ENCODE peak calls at places on chromosomes 13 and 19, in four cellular contexts. G is astrocyte, K is fibroblast of lung, E is dorsolateral prefrontal cortex. N is an unnamed sample.
A peak's percentile ranks its signal among the peaks of the same experiment; 100 is the strongest.

GRCh38 chr19:42129399-42130253 is 2.6 kb downstream of the POU2F2 start:
- DNase-seq in G (no peak), K (peak; percentile 45), E (peak; percentile 22), N (peak; percentile 17)

GRCh38 chr13:70814684-70815083 is 706.4 kb upstream of the KLHL1 start:
- DNase-seq in G (no peak), K (no peak), E (no peak), N (no peak)

GRCh38 chr13:80751854-80752253 is 410.9 kb upstream of the SPRY2 start:
- DNase-seq in G (no peak), K (no peak), E (no peak), N (no peak)

GRCh38 chr13:114130708-114131580 is 1.5 kb downstream of the RASA3 start:
- DNase-seq in G (peak; percentile 92), K (peak; percentile 94), E (peak; percentile 46), N (peak; percentile 39)

GRCh38 chr13:21118180-21118579 is 56.8 kb upstream of the LATS2 start:
- DNase-seq in G (no peak), K (no peak), E (no peak), N (no peak)

GRCh38 chr13:40985596-40986327 is 33.4 kb downstream of the ELF1 start:
- DNase-seq in G (no peak), K (no peak), E (no peak), N (peak; percentile 7)

GRCh38 chr13:41196620-41197019 is 2.3 kb upstream of the KBTBD7 start:
- DNase-seq in G (no peak), K (no peak), E (no peak), N (no peak)

GRCh38 chr13:113876341-113877148 is 12.7 kb upstream of the GAS6 start:
- DNase-seq in G (no peak), K (no peak), E (no peak), N (no peak)

GRCh38 chr19:49340865-49341718 is 5.9 kb downstream of the CD37 start:
- DNase-seq in G (no peak), K (no peak), E (no peak), N (no peak)

GRCh38 chr19:8900421-8900820 is 68.2 kb downstream of the MBD3L1 start:
- DNase-seq in G (no peak), K (no peak), E (no peak), N (no peak)

GRCh38 chr19:36093687-36094086 is 17.3 kb upstream of the OVOL3 start:
- DNase-seq in G (no peak), K (peak; percentile 15), E (peak; percentile 70), N (peak; percentile 21)

GRCh38 chr19:41999071-41999877 is 5.2 kb upstream of the ATP1A3 start:
- DNase-seq in G (no peak), K (no peak), E (no peak), N (no peak)

GRCh38 chr19:51259348-51260245 is 8.7 kb downstream of the SIGLECL1 start:
- DNase-seq in G (no peak), K (no peak), E (peak; percentile 58), N (peak; percentile 6)

GRCh38 chr13:89465366-89465765 is 1794.2 kb downstream of the SLITRK5 start:
- DNase-seq in G (peak; percentile 72), K (peak; percentile 76), E (no peak), N (no peak)

GRCh38 chr19:13241321-13242104 is 91.3 kb downstream of the IER2 start:
- DNase-seq in G (no peak), K (no peak), E (no peak), N (no peak)

GRCh38 chr13:102721800-102722231 is 27.0 kb upstream of the METTL21C start:
- DNase-seq in G (peak; percentile 13), K (peak; percentile 8), E (peak; percentile 87), N (peak; percentile 59)

GRCh38 chr13:114116734-114117133 is 15.7 kb downstream of the RASA3 start:
- DNase-seq in G (no peak), K (no peak), E (no peak), N (no peak)

GRCh38 chr19:14767466-14767971 is 10.8 kb downstream of the ADGRE2 start:
- DNase-seq in G (no peak), K (no peak), E (no peak), N (no peak)

GRCh38 chr19:46599716-46600392 is 1.3 kb upstream of the CALM3 start:
- DNase-seq in G (no peak), K (no peak), E (no peak), N (no peak)
- H3K27ac ChIP-seq in G (peak overlapping the region; percentile 100), K (peak overlapping the region; percentile 100), E (peak overlapping the region; percentile 96), N (peak overlapping the region; percentile 100)

GRCh38 chr19:40241809-40242384 is 15.4 kb upstream of the CCNP start:
- DNase-seq in G (peak; percentile 70), K (peak; percentile 77), E (peak; percentile 88), N (peak; percentile 86)
- H3K27ac ChIP-seq in G (no peak overlapping the region), K (peak overlapping the region; percentile 47), E (peak overlapping the region; percentile 92), N (peak overlapping the region; percentile 76)

DNA sequence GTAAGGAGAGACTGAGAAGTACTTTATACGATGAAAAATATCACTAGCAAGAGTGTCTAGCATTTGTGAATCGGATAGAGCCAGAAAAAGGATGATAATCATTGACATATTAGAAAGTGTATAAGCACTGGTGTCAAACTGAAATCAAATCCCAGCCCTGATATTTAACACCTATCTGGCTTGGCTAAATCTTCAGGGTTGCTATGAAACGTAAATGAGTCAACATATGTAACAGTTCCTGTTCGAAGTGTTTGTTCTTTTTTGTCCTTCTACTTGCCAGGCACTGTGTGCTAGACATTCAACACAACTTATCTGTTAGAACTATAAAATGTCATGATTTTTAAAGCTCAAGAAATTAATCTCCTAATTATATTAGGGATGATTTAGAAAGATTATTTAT is 40.8 kb downstream of the SERPINE3 start:
- DNase-seq in G (peak; percentile 37), K (peak; percentile 43), E (no peak), N (no peak)
- H3K27ac ChIP-seq in G (no peak overlapping the region), K (no peak overlapping the region), E (no peak overlapping the region), N (no peak overlapping the region)

GRCh38 chr19:19900574-19901444 is at the start of gene ZNF93:
- DNase-seq in G (peak; percentile 93), K (peak; percentile 97), E (peak; percentile 96), N (peak; percentile 66)

GRCh38 chr19:19900124-19900523 is 622 bp upstream of the ZNF93 start:
- DNase-seq in G (peak; percentile 88), K (peak; percentile 91), E (no peak), N (no peak)
- H3K27ac ChIP-seq in G (peak overlapping the region; percentile 35), K (peak overlapping the region; percentile 71), E (peak overlapping the region; percentile 52), N (no peak overlapping the region)

GRCh38 chr19:292951-293350 is 1.7 kb upstream of the PLPP2 start:
- DNase-seq in G (no peak), K (no peak), E (no peak), N (no peak)

GRCh38 chr19:295687-296370 is 4.6 kb upstream of the PLPP2 start:
- DNase-seq in G (no peak), K (no peak), E (no peak), N (no peak)

GRCh38 chr19:294819-295686 is 3.9 kb upstream of the PLPP2 start:
- DNase-seq in G (no peak), K (no peak), E (peak; percentile 32), N (no peak)

GRCh38 chr19:293436-294110 is 2.4 kb upstream of the PLPP2 start:
- DNase-seq in G (no peak), K (no peak), E (no peak), N (no peak)

DNA sequence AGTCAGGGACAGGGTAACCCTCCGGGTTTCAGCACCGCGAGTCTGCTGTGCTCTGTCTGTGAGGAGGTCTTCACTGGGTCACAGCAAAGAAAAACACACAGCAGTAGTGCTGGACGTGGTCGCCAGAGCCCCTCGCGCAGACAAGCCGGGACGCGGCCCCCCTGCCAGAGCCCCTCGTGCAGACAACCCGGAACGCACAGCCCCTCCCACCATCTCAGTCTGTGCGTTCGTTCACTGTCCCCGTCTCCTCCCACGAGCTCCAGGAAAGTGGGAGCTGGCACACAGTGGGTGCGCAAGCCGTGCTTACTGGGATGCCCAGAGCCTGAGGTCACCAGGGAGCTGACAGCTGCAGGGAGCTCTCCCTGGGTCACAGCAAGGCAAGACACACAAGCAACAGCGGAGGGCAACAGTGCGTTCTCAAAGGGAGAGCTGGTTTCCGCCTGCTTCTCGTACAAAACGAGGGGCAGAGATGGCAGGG is 3.2 kb upstream of the PLPP2 start:
- DNase-seq in G (no peak), K (no peak), E (peak; percentile 21), N (no peak)
- H3K27ac ChIP-seq in G (no peak overlapping the region), K (no peak overlapping the region), E (no peak overlapping the region), N (peak overlapping the region; percentile 26)

GRCh38 chr19:11260996-11261395 is 1.3 kb downstream of the DOCK6 start:
- DNase-seq in G (no peak), K (no peak), E (no peak), N (no peak)
- H3K27ac ChIP-seq in G (no peak overlapping the region), K (no peak overlapping the region), E (no peak overlapping the region), N (no peak overlapping the region)

GRCh38 chr19:28981994-28982393 is 231.0 kb downstream of the UQCRFS1 start:
- DNase-seq in G (no peak), K (no peak), E (no peak), N (no peak)
- H3K27ac ChIP-seq in G (no peak overlapping the region), K (no peak overlapping the region), E (no peak overlapping the region), N (no peak overlapping the region)

DNA sequence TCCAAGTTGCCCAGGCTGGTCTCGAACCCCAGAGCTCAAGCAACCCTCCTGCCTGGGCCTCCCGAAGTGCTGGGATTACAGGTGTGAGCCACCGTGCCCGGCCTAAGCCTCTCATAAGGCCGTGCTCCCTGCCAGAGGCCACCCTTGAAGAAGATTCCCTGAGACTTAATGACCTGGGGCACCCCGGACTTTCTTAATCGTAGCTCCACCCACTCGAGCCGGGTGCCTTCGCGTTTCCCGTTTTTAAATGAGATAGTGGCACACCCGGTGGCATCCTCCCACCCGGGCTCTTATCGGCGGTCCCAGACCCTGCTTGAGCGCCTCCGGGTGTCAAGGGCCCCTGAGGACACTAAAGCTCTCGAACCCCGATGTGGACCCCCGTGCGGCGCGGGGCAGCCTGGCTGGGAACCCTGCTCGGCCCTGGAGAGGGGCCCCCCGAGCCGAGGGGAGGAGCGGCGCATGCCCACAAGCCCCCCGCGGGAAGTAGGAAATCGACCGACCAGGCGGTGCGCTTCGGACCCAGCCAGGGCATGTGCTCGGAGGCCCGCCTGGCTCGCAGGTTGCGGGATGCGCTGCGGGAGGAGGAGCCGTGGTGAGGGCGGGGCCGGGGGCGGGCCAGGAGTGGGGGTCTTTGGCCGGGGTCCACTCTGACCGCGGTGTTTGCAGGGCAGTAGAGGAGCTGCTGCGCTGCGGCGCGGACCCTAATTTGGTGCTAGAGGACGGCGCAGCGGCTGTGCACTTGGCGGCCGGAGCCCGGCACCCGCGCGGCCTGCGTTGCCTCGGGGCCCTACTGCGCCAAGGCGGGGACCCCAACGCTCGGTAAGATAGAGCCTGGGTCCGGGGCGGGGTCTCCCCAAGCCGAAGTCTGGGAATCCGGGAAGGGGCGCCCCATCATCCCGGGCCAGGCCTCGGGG is at the start of gene ANKLE1:
- DNase-seq in G (no peak), K (no peak), E (peak; percentile 25), N (no peak)
- H3K27ac ChIP-seq in G (no peak within 1 kb of the TSS), K (no peak within 1 kb of the TSS), E (no peak within 1 kb of the TSS), N (no peak within 1 kb of the TSS)

GRCh38 chr19:17999685-18000479 is 8.1 kb upstream of the ARRDC2 start:
- DNase-seq in G (no peak), K (no peak), E (no peak), N (no peak)
- H3K27ac ChIP-seq in G (no peak overlapping the region), K (no peak overlapping the region), E (peak overlapping the region; percentile 89), N (peak overlapping the region; percentile 52)

GRCh38 chr13:101423872-101424271 is 7.6 kb upstream of the NALCN start:
- DNase-seq in G (no peak), K (no peak), E (no peak), N (no peak)
- H3K27ac ChIP-seq in G (no peak overlapping the region), K (no peak overlapping the region), E (peak overlapping the region; percentile 89), N (peak overlapping the region; percentile 98)

N was measured in substantia nigra.